ENCODE peak calls at places on chromosome 10, in six cellular contexts. U is H9, A is H1, J is IMR-90, O is mesenchymal stem cell, Q is trophoblast cell. I is an unnamed sample.

GRCh38 chr10:71945819-71946474 is 18.2 kb upstream of the CHST3 start:
- DNase-seq in U (no peak), A (no peak), J (no peak), O (no peak), Q (no peak), I (no peak)

GRCh38 chr10:43622022-43622421 is 15.8 kb downstream of the ZNF485 start:
- DNase-seq in U (no peak), A (no peak), J (no peak), O (no peak), Q (no peak), I (no peak)

GRCh38 chr10:118373786-118374185 is 31.7 kb upstream of the FAM204A start:
- DNase-seq in U (no peak), A (no peak), J (peak), O (peak), Q (no peak), I (no peak)

GRCh38 chr10:34127676-34128075 is 687.4 kb downstream of the PARD3 start:
- DNase-seq in U (no peak), A (no peak), J (no peak), O (no peak), Q (no peak), I (no peak)

GRCh38 chr10:12730809-12731519 is 270.5 kb downstream of the CCDC3 start:
- DNase-seq in U (no peak), A (no peak), J (peak), O (peak), Q (no peak), I (no peak)

GRCh38 chr10:76435154-76435553 is 1003.7 kb downstream of the LRMDA start:
- DNase-seq in U (no peak), A (no peak), J (no peak), O (no peak), Q (no peak), I (no peak)

GRCh38 chr10:31867646-31868045 is 61.0 kb downstream of the ARHGAP12 start:
- DNase-seq in U (no peak), A (no peak), J (peak), O (peak), Q (no peak), I (no peak)

GRCh38 chr10:87585565-87586514 is 73.8 kb upstream of the PAPSS2 start:
- DNase-seq in U (no peak), A (no peak), J (peak), O (peak), Q (peak), I (no peak)

GRCh38 chr10:33616921-33617320 is 282.5 kb upstream of the NRP1 start:
- DNase-seq in U (no peak), A (no peak), J (peak), O (peak), Q (no peak), I (no peak)

GRCh38 chr10:110010076-110011069 is 2.6 kb downstream of the ADD3 start:
- DNase-seq in U (no peak), A (no peak), J (peak), O (no peak), Q (no peak), I (no peak)

GRCh38 chr10:11284291-11285085 is 266.8 kb downstream of the CELF2 start:
- DNase-seq in U (no peak), A (no peak), J (no peak), O (no peak), Q (no peak), I (no peak)

GRCh38 chr10:63175534-63175933 is 42.4 kb downstream of the NRBF2 start:
- DNase-seq in U (no peak), A (no peak), J (no peak), O (no peak), Q (no peak), I (no peak)

GRCh38 chr10:88209837-88210552 is 346.6 kb downstream of the PTEN start:
- DNase-seq in U (no peak), A (no peak), J (peak), O (peak), Q (no peak), I (no peak)

GRCh38 chr10:73577788-73578187 is 13.4 kb downstream of the USP54 start:
- DNase-seq in U (no peak), A (no peak), J (peak), O (no peak), Q (peak), I (no peak)

GRCh38 chr10:60399343-60399742 is 9.7 kb upstream of the ANK3 start:
- DNase-seq in U (no peak), A (no peak), J (no peak), O (no peak), Q (no peak), I (no peak)

GRCh38 chr10:7159928-7160327 is 250.9 kb downstream of the SFMBT2 start:
- DNase-seq in U (no peak), A (no peak), J (no peak), O (no peak), Q (no peak), I (no peak)

GRCh38 chr10:127034224-127034623 is 129.0 kb downstream of the DOCK1 start:
- DNase-seq in U (no peak), A (no peak), J (no peak), O (no peak), Q (no peak), I (no peak)

GRCh38 chr10:27388761-27389399 is 115.2 kb upstream of the RAB18 start:
- DNase-seq in U (no peak), A (no peak), J (no peak), O (no peak), Q (no peak), I (no peak)

GRCh38 chr10:122282909-122283308 is 11.8 kb downstream of the BTBD16 start:
- DNase-seq in U (no peak), A (no peak), J (no peak), O (no peak), Q (no peak), I (no peak)
- H2AK5ac ChIP-seq in U (no peak), A (no peak), J (no peak), O (no peak), Q (no peak), I (no peak)

GRCh38 chr10:84135836-84136235 is 3.5 kb upstream of the GHITM start:
- DNase-seq in U (no peak), A (no peak), J (no peak), O (no peak), Q (no peak), I (no peak)
- H2AFZ ChIP-seq in U (no peak), A (no peak), J (no peak), O (no peak), Q (no peak), I (peak)

GRCh38 chr10:100372415-100373297 is 25.6 kb downstream of the SCD start:
- DNase-seq in U (no peak), A (no peak), J (no peak), O (no peak), Q (no peak), I (no peak)
- H3K4ac ChIP-seq in U (no peak), A (peak), J (peak), O (peak), Q (peak), I (no peak)

GRCh38 chr10:97686301-97686961 is 610 bp downstream of the AVPI1 start:
- DNase-seq in U (no peak), A (no peak), J (no peak), O (no peak), Q (no peak), I (no peak)

GRCh38 chr10:97684866-97685394 is 2.1 kb downstream of the AVPI1 start:
- DNase-seq in U (no peak), A (no peak), J (peak), O (peak), Q (no peak), I (no peak)

GRCh38 chr10:97685395-97685958 is 1.6 kb downstream of the AVPI1 start:
- DNase-seq in U (peak), A (no peak), J (peak), O (peak), Q (peak), I (no peak)

GRCh38 chr10:97687785-97688781 is 1.0 kb upstream of the AVPI1 start:
- DNase-seq in U (no peak), A (no peak), J (peak), O (peak), Q (no peak), I (no peak)

DNA sequence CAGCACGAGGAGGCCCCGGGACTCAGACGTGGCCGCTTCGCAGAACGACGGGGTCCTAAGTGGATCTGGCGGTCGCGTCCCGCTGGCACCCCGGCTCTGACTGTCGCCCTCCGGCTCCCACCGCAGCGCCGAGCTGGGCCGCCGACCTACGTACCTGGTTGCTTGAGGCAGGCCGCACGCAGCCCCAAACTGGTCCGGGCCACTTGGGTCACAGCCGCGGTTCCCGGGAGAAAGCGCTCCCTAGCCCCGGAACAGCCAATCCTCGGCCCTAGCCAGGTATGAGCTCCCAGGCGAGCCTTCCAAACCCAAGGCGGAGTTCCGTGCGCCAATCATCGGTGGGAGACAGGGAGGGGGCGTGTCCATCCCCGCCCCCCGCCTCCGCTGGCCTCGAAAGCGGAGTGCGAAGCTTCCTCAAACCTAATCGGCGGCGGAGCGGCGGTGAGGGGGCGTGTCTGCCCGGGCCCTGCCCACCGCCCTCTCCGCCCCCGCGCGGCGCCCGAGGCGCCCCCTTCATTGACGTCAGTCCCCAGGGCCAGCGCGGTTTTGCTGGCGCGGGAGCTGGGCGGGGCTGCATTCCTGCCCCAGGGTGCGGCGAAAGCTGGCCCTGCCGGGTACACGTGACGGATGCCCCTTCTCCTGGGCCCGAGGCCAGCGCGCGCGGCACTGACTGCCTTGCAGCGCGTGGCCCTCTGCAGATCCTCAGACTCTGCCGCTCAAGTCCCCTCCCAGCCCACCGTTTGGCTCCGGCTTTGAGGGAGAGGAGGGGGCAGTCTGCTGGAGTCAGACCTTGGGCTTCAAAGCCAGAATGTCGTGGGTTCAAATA is at the start of gene AVPI1:
- DNase-seq in U (peak), A (peak), J (peak), O (peak), Q (peak), I (peak)
- H2AK5ac ChIP-seq in U (no peak), A (peak), J (peak), O (no peak), Q (no peak), I (no peak)

DNA sequence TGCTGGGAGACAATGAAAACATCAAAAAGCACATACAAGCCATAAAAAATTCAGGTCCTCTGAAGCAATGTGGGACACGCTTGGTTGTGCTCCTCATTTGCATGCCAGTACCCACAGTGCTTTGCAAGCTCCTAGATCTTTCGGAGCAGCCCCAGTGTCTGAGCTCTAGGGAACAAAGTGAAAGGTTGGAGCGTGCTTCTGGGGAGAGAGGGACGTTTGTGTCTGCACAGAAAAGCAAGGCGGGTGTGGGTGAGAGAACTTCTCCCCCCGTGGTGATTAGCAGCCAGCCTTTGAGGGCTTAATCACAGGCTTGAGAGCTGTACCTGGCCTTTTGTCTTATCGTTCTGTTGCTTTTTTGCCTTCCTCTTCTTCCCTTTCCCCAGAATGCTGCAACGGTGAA is 76.7 kb upstream of the HABP2 start:
- DNase-seq in U (no peak), A (no peak), J (no peak), O (no peak), Q (peak), I (no peak)
- H2AFZ ChIP-seq in U (no peak), A (peak), J (no peak), O (no peak), Q (no peak), I (peak)

GRCh38 chr10:95221124-95221523 is 27.1 kb downstream of the ACSM6 start:
- DNase-seq in U (peak), A (no peak), J (peak), O (no peak), Q (peak), I (no peak)
- H3K4ac ChIP-seq in U (no peak), A (no peak), J (peak), O (no peak), Q (no peak), I (no peak)

GRCh38 chr10:70536196-70536920 is 57.8 kb downstream of the PALD1 start:
- DNase-seq in U (no peak), A (no peak), J (no peak), O (no peak), Q (no peak), I (no peak)
- H2AK5ac ChIP-seq in U (no peak), A (no peak), J (no peak), O (no peak), Q (no peak), I (no peak)

DNA sequence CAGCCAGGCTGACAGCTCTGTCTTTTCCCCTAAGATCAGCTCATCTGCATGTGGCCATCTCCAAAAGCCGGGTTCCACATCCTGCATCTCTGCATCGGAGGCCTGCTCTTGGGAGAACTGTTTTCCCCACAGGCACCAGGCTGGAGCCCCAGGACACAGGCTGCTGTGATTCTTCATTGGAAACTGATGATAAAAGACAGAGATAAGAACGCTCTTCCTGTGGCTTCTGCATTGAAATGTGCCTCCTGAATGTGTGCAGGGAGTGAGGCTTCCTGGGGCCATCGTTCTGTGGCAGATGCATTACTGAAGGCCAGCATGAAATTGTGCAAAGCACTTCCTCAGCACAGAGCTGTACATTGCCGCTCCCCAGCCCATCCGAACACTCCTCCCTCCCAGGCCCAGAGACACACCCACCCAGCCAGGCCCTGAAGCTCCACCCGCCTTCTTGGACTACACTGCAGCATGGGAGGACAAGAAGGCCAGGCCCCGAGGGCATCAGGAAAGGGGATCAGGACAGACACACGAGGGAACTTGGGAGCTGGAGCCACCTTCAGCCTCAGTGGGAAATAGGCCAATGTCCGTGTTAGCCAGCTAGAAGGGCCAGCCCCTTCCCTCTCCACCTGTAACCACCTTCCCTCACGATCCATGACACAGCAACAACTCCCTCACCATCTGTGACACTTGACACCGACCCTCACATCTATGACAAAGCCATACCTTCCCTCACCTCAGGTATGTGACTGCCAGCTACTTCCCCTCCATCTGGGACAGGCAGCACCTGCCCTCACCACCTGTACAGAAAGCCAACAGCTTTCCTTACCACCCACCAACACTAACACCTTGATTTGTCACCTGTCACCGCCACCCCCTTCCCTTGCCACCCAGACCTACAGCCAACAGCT is 113.2 kb downstream of the GRID1 start:
- DNase-seq in U (peak), A (peak), J (no peak), O (no peak), Q (no peak), I (no peak)
- H2AFZ ChIP-seq in U (no peak), A (peak), J (no peak), O (no peak), Q (no peak), I (no peak)

GRCh38 chr10:92149261-92149660 is 141.6 kb downstream of the CPEB3 start:
- DNase-seq in U (no peak), A (no peak), J (no peak), O (no peak), Q (no peak), I (no peak)

GRCh38 chr10:92146072-92146471 is 144.8 kb downstream of the CPEB3 start:
- DNase-seq in U (no peak), A (no peak), J (no peak), O (no peak), Q (no peak), I (no peak)

GRCh38 chr10:92146781-92147180 is 144.1 kb downstream of the CPEB3 start:
- DNase-seq in U (no peak), A (no peak), J (no peak), O (no peak), Q (no peak), I (no peak)

GRCh38 chr10:92150798-92151197 is 140.1 kb downstream of the CPEB3 start:
- DNase-seq in U (no peak), A (no peak), J (no peak), O (no peak), Q (no peak), I (no peak)
- H3K4ac ChIP-seq in U (no peak), A (no peak), J (no peak), O (no peak), Q (no peak), I (no peak)

DNA sequence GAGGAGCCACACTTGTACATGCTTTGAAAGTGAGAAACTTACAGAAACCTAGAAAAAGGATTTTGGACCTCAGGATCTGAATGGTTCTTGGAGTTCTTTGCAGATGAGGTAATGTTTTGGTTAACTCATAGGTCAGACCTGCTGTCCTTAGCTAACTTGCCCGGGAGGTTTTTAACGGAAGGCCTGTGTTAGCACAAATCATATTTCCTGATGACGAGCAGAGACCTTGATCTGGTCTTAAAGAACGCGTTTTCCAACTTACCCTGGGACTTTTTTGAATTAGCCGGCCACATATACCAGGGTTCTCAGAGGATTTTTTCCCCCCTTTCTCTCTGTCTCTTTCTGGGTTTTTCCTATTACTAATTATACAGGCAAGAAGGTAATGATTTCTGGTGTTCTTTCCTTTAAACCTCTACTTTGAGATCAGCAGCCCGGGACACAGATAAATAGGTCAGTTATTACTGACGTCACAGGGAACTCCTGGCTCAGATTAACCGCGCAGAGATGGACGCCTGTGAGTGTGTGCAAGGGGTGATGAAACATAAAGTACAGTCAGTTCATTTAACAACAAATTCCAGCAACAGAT is 101.8 kb upstream of the KLF6 start:
- DNase-seq in U (no peak), A (no peak), J (peak), O (peak), Q (peak), I (no peak)
- H2AK5ac ChIP-seq in U (no peak), A (peak), J (peak), O (no peak), Q (no peak), I (no peak)